ENCODE peak calls at places on chromosomes 5 and 9, in five cellular contexts. M is fibroblast of lung, E is DND-41, O is HCT116, W is IMR-90. I is an unnamed sample.

GRCh38 chr5:1519631-1520141 is 4.1 kb downstream of the LPCAT1 start:
- DNase-seq in M (no peak), E (peak; percentile 1), O (no peak), W (no peak), I (peak; percentile 12)

GRCh38 chr5:116564322-116564721 is 10.3 kb downstream of the SEMA6A start:
- DNase-seq in M (no peak), E (no peak), O (no peak), W (no peak), I (no peak)

GRCh38 chr5:135625061-135625460 is 46.3 kb upstream of the CXCL14 start:
- DNase-seq in M (no peak), E (no peak), O (no peak), W (no peak), I (peak; percentile 4)

GRCh38 chr9:18721267-18722079 is 247.5 kb downstream of the ADAMTSL1 start:
- DNase-seq in M (no peak), E (no peak), O (no peak), W (no peak), I (no peak)

GRCh38 chr5:57692582-57693487 is 210.2 kb upstream of the ACTBL2 start:
- DNase-seq in M (peak; percentile 96), E (no peak), O (peak; percentile 94), W (peak; percentile 94), I (peak; percentile 36)

GRCh38 chr5:111254613-111255012 is 30.4 kb downstream of the CAMK4 start:
- DNase-seq in M (peak; percentile 23), E (peak; percentile 81), O (no peak), W (peak; percentile 40), I (no peak)

GRCh38 chr5:600551-601541 is 11.3 kb upstream of the CEP72 start:
- DNase-seq in M (peak; percentile 6), E (no peak), O (no peak), W (no peak), I (peak; percentile 28)

GRCh38 chr9:2465921-2466460 is 155.6 kb upstream of the VLDLR start:
- DNase-seq in M (peak; percentile 51), E (no peak), O (peak; percentile 36), W (peak; percentile 20), I (peak; percentile 56)

GRCh38 chr5:17113174-17113941 is 104.1 kb upstream of the BASP1 start:
- DNase-seq in M (peak; percentile 31), E (no peak), O (no peak), W (peak; percentile 89), I (no peak)

GRCh38 chr5:52983731-52984620 is 5.2 kb upstream of the ITGA2 start:
- DNase-seq in M (no peak), E (no peak), O (peak; percentile 31), W (peak; percentile 51), I (no peak)

GRCh38 chr5:40838076-40838475 is 3.1 kb upstream of the RPL37 start:
- DNase-seq in M (no peak), E (no peak), O (no peak), W (no peak), I (no peak)

GRCh38 chr9:35367451-35367850 is 122.5 kb upstream of the RUSC2 start:
- DNase-seq in M (peak; percentile 90), E (no peak), O (no peak), W (peak; percentile 93), I (no peak)

GRCh38 chr9:82558855-82559615 is 503.9 kb downstream of the RASEF start:
- DNase-seq in M (peak; percentile 9), E (no peak), O (no peak), W (peak; percentile 75), I (no peak)

GRCh38 chr5:39384271-39384670 is 20.0 kb upstream of the C9 start:
- DNase-seq in M (no peak), E (no peak), O (no peak), W (no peak), I (no peak)

GRCh38 chr9:134295101-134295745 is 31.0 kb upstream of the RXRA start:
- DNase-seq in M (no peak), E (no peak), O (no peak), W (no peak), I (no peak)

GRCh38 chr5:135135530-135136201 is 101.6 kb upstream of the PITX1 start:
- DNase-seq in M (peak; percentile 87), E (no peak), O (peak; percentile 36), W (peak; percentile 79), I (peak; percentile 92)

GRCh38 chr5:14385022-14385421 is 196.6 kb upstream of the OTULINL start:
- DNase-seq in M (no peak), E (no peak), O (no peak), W (no peak), I (no peak)

GRCh38 chr5:83025690-83026472 is 51.3 kb downstream of the TMEM167A start:
- DNase-seq in M (no peak), E (no peak), O (peak; percentile 12), W (peak; percentile 12), I (no peak)

GRCh38 chr5:2996248-2996647 is 244.8 kb upstream of the IRX2 start:
- DNase-seq in M (no peak), E (no peak), O (no peak), W (no peak), I (no peak)

GRCh38 chr5:161411156-161411555 is 135.4 kb downstream of the GABRB2 start:
- DNase-seq in M (no peak), E (no peak), O (no peak), W (no peak), I (no peak)

GRCh38 chr5:56478062-56478461 is 244.9 kb upstream of the ANKRD55 start:
- DNase-seq in M (no peak), E (no peak), O (no peak), W (no peak), I (no peak)

GRCh38 chr9:6545017-6545691 is 100.4 kb downstream of the GLDC start:
- DNase-seq in M (no peak), E (no peak), O (no peak), W (peak; percentile 50), I (no peak)

GRCh38 chr9:72935595-72935994 is 17.3 kb downstream of the ALDH1A1 start:
- DNase-seq in M (no peak), E (no peak), O (no peak), W (no peak), I (no peak)

GRCh38 chr9:16368425-16369087 is 501.9 kb downstream of the BNC2 start:
- DNase-seq in M (no peak), E (no peak), O (no peak), W (peak; percentile 79), I (no peak)

GRCh38 chr5:17743580-17744435 is 109.5 kb downstream of the TAF11L14 start:
- DNase-seq in M (peak; percentile 44), E (no peak), O (no peak), W (peak; percentile 68), I (no peak)

GRCh38 chr5:133783481-133783880 is 171.1 kb upstream of the FSTL4 start:
- DNase-seq in M (no peak), E (no peak), O (no peak), W (no peak), I (no peak)

GRCh38 chr9:111161015-111161415 is 122.7 kb upstream of the LPAR1 start:
- DNase-seq in M (peak; percentile 91), E (no peak), O (no peak), W (peak; percentile 92), I (no peak)

GRCh38 chr5:77030097-77031071 is at the start of gene AGGF1:
- DNase-seq in M (peak; percentile 92), E (peak; percentile 95), O (peak; percentile 91), W (peak; percentile 92), I (peak; percentile 97)

GRCh38 chr5:148910686-148911361 is 84.4 kb downstream of the ADRB2 start:
- DNase-seq in M (peak; percentile 90), E (no peak), O (peak; percentile 38), W (peak; percentile 64), I (peak; percentile 61)

GRCh38 chr5:158560170-158560569 is 539.5 kb downstream of the EBF1 start:
- DNase-seq in M (no peak), E (no peak), O (no peak), W (no peak), I (no peak)

GRCh38 chr5:75734913-75735789 is 17.9 kb upstream of the POC5 start:
- DNase-seq in M (no peak), E (no peak), O (peak; percentile 3), W (peak; percentile 4), I (peak; percentile 47)

GRCh38 chr5:157342822-157343402 is 77.0 kb downstream of the CYFIP2 start:
- DNase-seq in M (no peak), E (peak; percentile 30), O (peak; percentile 23), W (no peak), I (peak; percentile 30)

GRCh38 chr9:2017209-2017458 is 2.0 kb downstream of the SMARCA2 start:
- DNase-seq in M (no peak), E (no peak), O (no peak), W (peak; percentile 31), I (no peak)

GRCh38 chr9:18253950-18254349 is 220.0 kb upstream of the ADAMTSL1 start:
- DNase-seq in M (no peak), E (no peak), O (no peak), W (no peak), I (no peak)

GRCh38 chr5:102850503-102850902 is 95.4 kb downstream of the PAM start:
- DNase-seq in M (no peak), E (no peak), O (no peak), W (no peak), I (no peak)

GRCh38 chr5:20655211-20655610 is 667.2 kb upstream of the CDH18 start:
- DNase-seq in M (no peak), E (no peak), O (no peak), W (no peak), I (no peak)

GRCh38 chr9:37035472-37036236 is 1.6 kb upstream of the PAX5 start:
- DNase-seq in M (peak; percentile 42), E (no peak), O (no peak), W (no peak), I (no peak)

GRCh38 chr9:71245651-71246050 is 124.2 kb upstream of the TRPM3 start:
- DNase-seq in M (no peak), E (no peak), O (no peak), W (no peak), I (no peak)

GRCh38 chr5:134659456-134659855 is 10.9 kb downstream of the SEC24A start:
- DNase-seq in M (no peak), E (peak; percentile 11), O (no peak), W (no peak), I (no peak)

GRCh38 chr9:93864840-93865239 is 90.3 kb downstream of the BARX1 start:
- DNase-seq in M (no peak), E (no peak), O (no peak), W (no peak), I (no peak)
- H3K27me3 ChIP-seq in M (peaks cover 4% of the 10 kb centered on the region), E (no peaks in the 10 kb centered on the region), O (no peaks in the 10 kb centered on the region), W (peaks cover 4% of the 10 kb centered on the region), I (peaks cover 7% of the 10 kb centered on the region)

GRCh38 chr5:32714836-32715235 is 3.7 kb downstream of the NPR3 start:
- DNase-seq in M (peak; percentile 51), E (no peak), O (no peak), W (peak; percentile 72), I (no peak)
- H3K4me3 ChIP-seq in M (peak overlapping the region; percentile 54), E (no peak overlapping the region), O (no peak overlapping the region), W (no peak overlapping the region), I (no peak overlapping the region)

GRCh38 chr5:124034963-124035362 is 523.0 kb downstream of the CSNK1G3 start:
- DNase-seq in M (no peak), E (no peak), O (no peak), W (no peak), I (no peak)
- H3K9ac ChIP-seq in M (no peak overlapping the region), E (no peak overlapping the region), O (no peak overlapping the region), W (no peak overlapping the region), I (no peak overlapping the region)

DNA sequence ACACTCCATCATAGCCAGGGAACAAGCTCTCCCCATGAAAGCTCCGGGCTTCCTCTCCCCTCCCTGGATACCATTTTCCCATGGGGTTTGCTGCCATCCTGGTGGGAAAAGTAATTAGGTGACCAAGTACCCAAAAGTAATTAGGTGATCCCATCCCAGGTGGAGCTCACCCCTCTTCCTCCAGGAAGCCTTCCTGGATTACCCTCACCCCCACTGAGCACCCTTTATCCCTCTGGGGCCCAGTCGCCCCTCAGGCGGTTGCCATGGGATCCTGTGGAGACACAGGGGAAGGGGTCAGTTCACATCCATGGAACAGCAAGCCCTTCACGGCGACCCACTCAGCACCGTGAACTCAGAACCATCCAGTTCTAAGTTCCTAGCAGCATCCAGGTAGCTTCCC is 74.8 kb upstream of the RAPGEF1 start:
- DNase-seq in M (no peak), E (no peak), O (no peak), W (no peak), I (no peak)
- H3K27me3 ChIP-seq in M (peaks cover 36% of the 10 kb centered on the region), E (peaks cover under 1% of the 10 kb centered on the region), O (no peaks in the 10 kb centered on the region), W (peaks cover 69% of the 10 kb centered on the region), I (no peaks in the 10 kb centered on the region)